ENCODE peak calls at places on chromosomes 16 and 17, in six cellular contexts. G, Z, E, X, B and I are unnamed samples.

GRCh38 chr17:62780273-62780672 is 27.8 kb downstream of the MARCHF10 start:
- DNase-seq in G (peak; percentile 50), Z (no peak), E (peak; percentile 70), X (no peak), B (no peak), I (no peak)

GRCh38 chr16:24816688-24817087 is 29.1 kb upstream of the SLC5A11 start:
- DNase-seq in G (no peak), Z (no peak), E (no peak), X (no peak), B (no peak), I (no peak)

GRCh38 chr16:30619207-30619606 is 9.0 kb upstream of the ZNF689 start:
- DNase-seq in G (no peak), Z (no peak), E (peak; percentile 27), X (no peak), B (no peak), I (peak; percentile 83)

GRCh38 chr17:40553694-40554534 is 11.4 kb downstream of the CCR7 start:
- DNase-seq in G (peak; percentile 84), Z (no peak), E (no peak), X (peak; percentile 15), B (peak; percentile 91), I (peak; percentile 94)

GRCh38 chr16:22948603-22949368 is 134.8 kb downstream of the HS3ST2 start:
- DNase-seq in G (peak; percentile 55), Z (peak; percentile 8), E (peak; percentile 69), X (peak; percentile 29), B (peak; percentile 94), I (peak; percentile 30)

GRCh38 chr16:18950469-18951185 is 24.4 kb upstream of the SMG1 start:
- DNase-seq in G (no peak), Z (no peak), E (no peak), X (no peak), B (no peak), I (no peak)

GRCh38 chr17:64785050-64785449 is 122.9 kb upstream of the SMURF2 start:
- DNase-seq in G (no peak), Z (no peak), E (no peak), X (no peak), B (no peak), I (no peak)

GRCh38 chr17:45226620-45227019 is 4.9 kb downstream of the FMNL1 start:
- DNase-seq in G (peak; percentile 11), Z (no peak), E (no peak), X (no peak), B (no peak), I (no peak)

GRCh38 chr16:641326-642188 is at the start of gene MCRIP2:
- DNase-seq in G (peak; percentile 93), Z (peak; percentile 50), E (peak; percentile 86), X (peak; percentile 96), B (peak; percentile 95), I (peak; percentile 74)

GRCh38 chr16:89873109-89873821 is at the start of gene TCF25:
- DNase-seq in G (peak; percentile 86), Z (peak; percentile 91), E (peak; percentile 87), X (peak; percentile 89), B (peak; percentile 93), I (peak; percentile 78)

GRCh38 chr16:19393226-19394074 is 24.2 kb upstream of the TMC5 start:
- DNase-seq in G (no peak), Z (no peak), E (peak; percentile 89), X (no peak), B (no peak), I (no peak)

GRCh38 chr16:708959-709358 is 3.4 kb upstream of the FBXL16 start:
- DNase-seq in G (no peak), Z (no peak), E (no peak), X (no peak), B (no peak), I (no peak)

GRCh38 chr16:17206712-17207111 is 264.0 kb downstream of the XYLT1 start:
- DNase-seq in G (no peak), Z (no peak), E (no peak), X (no peak), B (no peak), I (peak; percentile 4)

GRCh38 chr17:29909604-29910003 is 20.4 kb downstream of the SSH2 start:
- DNase-seq in G (no peak), Z (no peak), E (peak; percentile 47), X (no peak), B (no peak), I (no peak)

GRCh38 chr16:8505327-8505991 is 84.9 kb downstream of the TMEM114 start:
- DNase-seq in G (no peak), Z (no peak), E (peak; percentile 39), X (no peak), B (no peak), I (no peak)

GRCh38 chr16:72021043-72021442 is 12.5 kb downstream of the DHODH start:
- DNase-seq in G (no peak), Z (no peak), E (no peak), X (peak; percentile 38), B (no peak), I (no peak)

GRCh38 chr17:82247175-82247823 is 18.5 kb downstream of the SLC16A3 start:
- DNase-seq in G (no peak), Z (no peak), E (no peak), X (peak; percentile 17), B (no peak), I (no peak)

GRCh38 chr17:44220211-44221071 is 966 bp upstream of the UBTF start:
- DNase-seq in G (peak; percentile 53), Z (no peak), E (peak; percentile 52), X (no peak), B (no peak), I (peak; percentile 70)

GRCh38 chr17:70074991-70075390 is at the start of gene KCNJ16:
- DNase-seq in G (no peak), Z (no peak), E (peak; percentile 100), X (no peak), B (no peak), I (no peak)

GRCh38 chr16:15988268-15989013 is 39.0 kb downstream of the ABCC1 start:
- DNase-seq in G (no peak), Z (peak; percentile 35), E (no peak), X (no peak), B (no peak), I (no peak)

GRCh38 chr17:41680426-41681040 is 8.2 kb upstream of the EIF1 start:
- DNase-seq in G (no peak), Z (no peak), E (no peak), X (no peak), B (no peak), I (no peak)

GRCh38 chr17:47813512-47814031 is 8.0 kb downstream of the OSBPL7 start:
- DNase-seq in G (no peak), Z (no peak), E (no peak), X (no peak), B (no peak), I (no peak)

GRCh38 chr16:89921699-89922476 is 1.3 kb upstream of the TUBB3 start:
- DNase-seq in G (peak; percentile 95), Z (no peak), E (peak; percentile 94), X (peak; percentile 100), B (no peak), I (peak; percentile 94)

GRCh38 chr16:87539113-87539512 is 46.3 kb upstream of the ZCCHC14 start:
- DNase-seq in G (no peak), Z (no peak), E (no peak), X (no peak), B (no peak), I (no peak)